ENCODE peak calls at places on chromosome 16, in eight cellular contexts. X, J, M, S, D, U, T and R are unnamed samples. For H3K9me3, the result is how much of the 10 kb centered on the place peaks cover.

GRCh38 chr16:22641030-22641671 is 130.5 kb downstream of the NPIPB5 start:
- DNase-seq in U (peak), S (no peak), X (no peak), D (no peak), T (no peak), J (peak), M (no peak), R (no peak)

GRCh38 chr16:20620770-20621169 is 44.6 kb upstream of the ACSM2B start:
- DNase-seq in D (no peak), U (no peak), X (no peak), S (no peak), J (no peak), T (no peak), M (no peak), R (no peak)

GRCh38 chr16:66107661-66108060 is 258.8 kb upstream of the CDH5 start:
- DNase-seq in D (no peak), X (no peak), U (no peak), T (no peak), J (no peak), S (no peak), M (no peak), R (no peak)

GRCh38 chr16:65875362-65876199 is 490.9 kb upstream of the CDH5 start:
- DNase-seq in J (no peak), M (no peak), T (no peak), S (no peak), U (no peak), D (no peak), X (no peak), R (no peak)

GRCh38 chr16:57533618-57534336 is 2.6 kb downstream of the CCDC102A start:
- DNase-seq in J (no peak), D (peak), M (peak), U (peak), T (peak), X (no peak), S (no peak), R (peak)

GRCh38 chr16:27174798-27175197 is 28.5 kb upstream of the KDM8 start:
- DNase-seq in D (no peak), J (no peak), T (no peak), X (no peak), U (no peak), S (no peak), M (no peak), R (no peak)

GRCh38 chr16:70430667-70431536 is 8.0 kb downstream of the ST3GAL2 start:
- DNase-seq in S (no peak), J (peak), X (no peak), U (no peak), D (peak), M (no peak), T (peak), R (peak)

GRCh38 chr16:89661215-89661614 is 3.6 kb downstream of the SPATA33 start:
- DNase-seq in D (no peak), S (no peak), J (no peak), X (no peak), T (no peak), U (no peak), M (no peak), R (no peak)

GRCh38 chr16:2365397-2365796 is 24.9 kb upstream of the ABCA3 start:
- DNase-seq in T (no peak), X (no peak), M (no peak), J (no peak), S (no peak), U (no peak), D (no peak), R (no peak)

GRCh38 chr16:72905581-72905980 is 142.3 kb downstream of the ZFHX3 start:
- DNase-seq in D (no peak), S (no peak), M (no peak), U (no peak), X (no peak), T (no peak), J (no peak), R (no peak)

GRCh38 chr16:70561623-70562022 is 38.0 kb downstream of the SF3B3 start:
- DNase-seq in U (no peak), J (no peak), X (no peak), D (no peak), S (no peak), T (peak), M (peak), R (no peak)

GRCh38 chr16:50478021-50478772 is 70.0 kb upstream of the NKD1 start:
- DNase-seq in X (no peak), T (no peak), M (no peak), J (no peak), D (no peak), S (no peak), U (no peak), R (no peak)

GRCh38 chr16:27355610-27356009 is 41.8 kb downstream of the IL4R start:
- DNase-seq in U (no peak), X (peak), J (peak), D (peak), T (peak), S (peak), M (peak), R (peak)

GRCh38 chr16:51994597-51994996 is 552.3 kb downstream of the TOX3 start:
- DNase-seq in J (no peak), X (no peak), U (peak), M (peak), S (peak), D (no peak), T (peak), R (no peak)

GRCh38 chr16:69150146-69150865 is 17.9 kb downstream of the UTP4 start:
- DNase-seq in U (peak), J (peak), T (no peak), M (peak), X (no peak), S (no peak), D (no peak), R (peak)

GRCh38 chr16:80085606-80086005 is 455.2 kb upstream of the DYNLRB2 start:
- DNase-seq in D (no peak), M (no peak), U (no peak), X (no peak), T (no peak), S (no peak), J (no peak), R (no peak)

GRCh38 chr16:24018485-24018884 is 182.7 kb downstream of the PRKCB start:
- DNase-seq in D (no peak), U (no peak), T (no peak), J (no peak), X (no peak), M (no peak), S (no peak), R (no peak)

GRCh38 chr16:27721548-27722265 is 171.8 kb downstream of the KATNIP start:
- DNase-seq in M (peak), S (no peak), T (no peak), X (peak), D (no peak), U (no peak), J (no peak), R (peak)

GRCh38 chr16:69014811-69015210 is 90.6 kb upstream of the HAS3 start:
- DNase-seq in T (no peak), U (no peak), M (no peak), X (no peak), S (no peak), D (no peak), J (no peak), R (no peak)

GRCh38 chr16:66383551-66383950 is 17.1 kb downstream of the CDH5 start:
- DNase-seq in U (no peak), X (no peak), M (no peak), S (no peak), D (peak), T (no peak), J (no peak), R (no peak)

GRCh38 chr16:687499-687898 is 2.7 kb downstream of the WDR24 start:
- DNase-seq in M (no peak), X (no peak), D (no peak), T (no peak), S (no peak), J (no peak), U (no peak), R (no peak)

GRCh38 chr16:67150058-67150832 is 553 bp downstream of the B3GNT9 start:
- DNase-seq in M (peak), J (no peak), U (peak), D (peak), S (no peak), X (peak), T (peak), R (peak)

GRCh38 chr16:69106491-69107291 is 1.2 kb downstream of the HAS3 start:
- DNase-seq in X (no peak), T (no peak), D (peak), M (no peak), S (peak), J (no peak), U (peak), R (no peak)

GRCh38 chr16:15054357-15055140 is 1.3 kb downstream of the NTAN1 start:
- DNase-seq in U (no peak), D (no peak), T (no peak), X (no peak), J (no peak), S (no peak), M (no peak), R (no peak)

GRCh38 chr16:89350701-89351380 is 133.3 kb downstream of the ZNF778 start:
- DNase-seq in U (no peak), X (no peak), D (no peak), M (no peak), T (peak), S (no peak), J (no peak), R (no peak)

GRCh38 chr16:11386791-11387546 is 41.7 kb downstream of the RMI2 start:
- DNase-seq in T (no peak), S (no peak), U (peak), M (no peak), J (peak), X (no peak), D (peak), R (peak)

GRCh38 chr16:69187891-69188451 is 1.0 kb downstream of the SNTB2 start:
- DNase-seq in M (peak), D (peak), J (peak), U (peak), S (no peak), X (peak), T (peak), R (peak)

GRCh38 chr16:57752581-57753447 is 17.2 kb downstream of the KATNB1 start:
- DNase-seq in T (peak), D (no peak), J (no peak), X (peak), S (peak), M (no peak), U (no peak), R (no peak)

GRCh38 chr16:48720266-48720665 is 110.3 kb upstream of the N4BP1 start:
- DNase-seq in M (no peak), S (no peak), U (peak), X (no peak), J (no peak), T (no peak), D (no peak), R (no peak)

GRCh38 chr16:19810817-19811731 is 73.6 kb downstream of the GPRC5B start:
- DNase-seq in X (no peak), T (no peak), S (no peak), U (no peak), J (no peak), M (no peak), D (no peak), R (no peak)

GRCh38 chr16:67541391-67542263 is 13.0 kb downstream of the RIPOR1 start:
- DNase-seq in S (no peak), T (no peak), D (no peak), M (peak), U (no peak), J (no peak), X (peak), R (no peak)

GRCh38 chr16:85390511-85391174 is 222.5 kb upstream of the GSE1 start:
- DNase-seq in D (peak), S (peak), J (no peak), X (peak), M (peak), T (peak), U (no peak), R (peak)

GRCh38 chr16:369866-370436 is 387 bp downstream of the MRPL28 start:
- DNase-seq in M (no peak), U (peak), D (peak), X (no peak), J (no peak), S (peak), T (no peak), R (no peak)

GRCh38 chr16:72434159-72434558 is 262.2 kb upstream of the PMFBP1 start:
- DNase-seq in T (no peak), D (no peak), J (peak), U (no peak), X (no peak), M (no peak), S (no peak), R (no peak)

DNA sequence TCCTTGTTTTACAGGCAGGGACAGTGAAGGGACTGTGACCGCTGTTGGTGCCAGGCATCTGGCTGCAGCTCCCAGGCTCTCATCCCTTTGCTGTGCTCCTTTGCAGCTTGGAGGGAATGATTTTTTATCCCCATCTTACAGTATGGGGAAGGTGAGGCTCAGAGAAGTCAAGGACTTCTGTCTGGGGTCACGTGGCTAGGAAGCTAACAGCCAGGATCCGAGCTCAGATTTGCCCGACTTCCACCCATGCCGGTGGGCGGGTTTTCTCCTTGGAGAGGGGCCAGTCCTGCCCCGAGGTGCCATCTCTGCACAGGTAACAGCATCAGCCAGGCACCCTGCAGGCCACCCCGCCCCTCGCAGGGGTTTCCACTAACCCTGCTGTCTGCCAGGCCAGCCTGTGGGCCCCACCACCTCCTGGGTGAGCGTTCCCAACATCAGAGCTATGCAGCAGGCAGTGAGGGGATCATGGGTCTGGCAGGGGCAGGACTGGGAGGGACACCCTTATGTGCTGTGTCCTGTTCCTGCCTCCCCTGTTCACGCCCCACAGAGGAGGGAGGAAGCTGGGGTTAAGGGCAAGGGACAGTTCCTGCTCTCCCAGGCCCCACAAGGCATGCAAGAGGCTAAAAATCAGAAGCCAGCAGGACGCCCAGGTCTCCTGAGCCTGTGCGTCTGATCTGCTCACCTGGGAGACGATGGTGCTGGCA is 25.4 kb downstream of the JPH3 start:
- DNase-seq in U (no peak), M (no peak), D (no peak), X (no peak), S (no peak), T (no peak), J (no peak), R (no peak)
- H3K9me3 ChIP-seq in U (under half), M (under half), D (under half), X (under half), S (under half), T (under half), J (under half), R (under half)

DNA sequence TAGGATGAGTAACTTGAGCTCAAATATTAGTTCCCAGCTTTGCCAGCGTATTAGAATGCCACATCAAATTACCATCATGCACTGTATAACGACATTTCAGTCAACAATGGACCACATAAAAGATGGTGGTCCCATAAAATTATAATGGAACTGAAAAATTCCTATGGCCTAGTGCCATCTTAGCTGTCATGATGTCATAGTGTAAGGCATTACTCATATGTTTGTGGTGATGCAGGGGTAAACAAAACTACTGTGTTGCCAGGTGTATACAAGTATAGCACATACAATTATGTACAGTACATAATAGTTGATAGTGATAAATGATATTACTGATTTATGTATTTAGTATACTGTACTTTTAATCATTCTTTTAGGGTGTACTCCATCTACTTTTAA is 54.4 kb upstream of the NETO2 start:
- DNase-seq in M (no peak), J (no peak), D (no peak), U (no peak), T (no peak), X (no peak), S (no peak), R (no peak)
- H3K9me3 ChIP-seq in M (under half), J (under half), D (under half), U (under half), T (under half), X (under half), S (under half), R (under half)

GRCh38 chr16:35574011-35574410 is 2114.6 kb downstream of the TP53TG3F start:
- DNase-seq in S (no peak), T (no peak), U (no peak), M (no peak), J (no peak), X (no peak), D (no peak), R (no peak)
- H3K9me3 ChIP-seq in S (half or more), T (under half), U (under half), M (under half), J (under half), X (under half), D (half or more), R (under half)

GRCh38 chr16:46482895-46483294 is 138.3 kb downstream of the SHCBP1 start:
- DNase-seq in X (no peak), S (no peak), J (no peak), U (no peak), M (no peak), T (no peak), D (no peak), R (no peak)
- H3K9me3 ChIP-seq in X (under half), S (under half), J (under half), U (under half), M (under half), T (under half), D (under half), R (under half)

GRCh38 chr16:3388325-3388724 is 12.5 kb downstream of the ZSCAN32 start:
- DNase-seq in T (no peak), X (no peak), M (no peak), S (no peak), J (no peak), U (no peak), D (no peak), R (no peak)

GRCh38 chr16:3377917-3378316 is 22.2 kb downstream of the OR2C1 start:
- DNase-seq in S (no peak), X (no peak), U (no peak), M (no peak), D (no peak), J (no peak), T (no peak), R (no peak)

DNA sequence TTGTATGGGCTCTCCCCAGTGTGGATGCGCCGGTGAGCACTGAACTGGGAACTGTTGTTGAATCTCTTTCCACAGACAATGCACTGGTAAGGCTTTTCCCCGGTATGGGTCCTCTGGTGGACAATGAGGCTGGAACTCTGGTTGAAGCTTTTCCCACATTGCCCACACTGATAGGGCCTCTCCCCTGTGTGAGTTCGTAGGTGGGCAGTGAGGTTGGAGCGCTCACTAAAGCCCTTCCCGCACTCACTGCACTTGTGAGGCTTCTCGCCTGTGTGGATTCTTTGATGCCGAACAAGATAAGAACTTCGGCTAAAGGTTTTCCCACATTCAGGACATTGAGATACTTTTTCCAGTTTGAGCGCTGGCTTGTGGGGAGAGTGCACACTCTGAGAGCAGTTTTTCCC is 17.8 kb downstream of the ZSCAN32 start:
- DNase-seq in U (no peak), D (no peak), X (no peak), J (no peak), S (no peak), T (no peak), M (no peak), R (no peak)
- H3K9me3 ChIP-seq in U (under half), D (under half), X (under half), J (under half), S (half or more), T (half or more), M (under half), R (under half)

DNA sequence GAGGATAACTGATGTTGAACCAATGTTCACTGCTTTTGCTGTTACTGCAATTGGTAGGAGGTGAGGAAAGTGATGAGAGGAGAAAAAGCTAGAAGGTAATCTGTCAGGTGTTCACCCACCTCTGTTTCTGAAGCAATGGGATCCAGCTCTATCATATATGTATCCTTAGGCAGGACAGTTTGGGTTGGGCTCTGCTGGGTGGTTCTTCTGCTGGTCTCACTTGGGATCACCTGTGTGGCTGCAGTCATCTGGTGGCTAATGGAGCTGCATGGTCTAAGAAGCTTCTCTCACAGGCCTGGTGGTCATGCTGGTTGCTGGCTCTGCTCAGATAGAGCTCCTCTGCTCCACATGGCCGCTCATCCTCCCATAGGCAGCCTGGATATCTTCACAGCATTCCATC is 40.2 kb upstream of the ZCCHC14 start:
- DNase-seq in J (no peak), X (no peak), S (no peak), D (no peak), M (no peak), T (no peak), U (no peak), R (no peak)
- H3K9me3 ChIP-seq in J (under half), X (under half), S (under half), D (half or more), M (under half), T (under half), U (under half), R (under half)

DNA sequence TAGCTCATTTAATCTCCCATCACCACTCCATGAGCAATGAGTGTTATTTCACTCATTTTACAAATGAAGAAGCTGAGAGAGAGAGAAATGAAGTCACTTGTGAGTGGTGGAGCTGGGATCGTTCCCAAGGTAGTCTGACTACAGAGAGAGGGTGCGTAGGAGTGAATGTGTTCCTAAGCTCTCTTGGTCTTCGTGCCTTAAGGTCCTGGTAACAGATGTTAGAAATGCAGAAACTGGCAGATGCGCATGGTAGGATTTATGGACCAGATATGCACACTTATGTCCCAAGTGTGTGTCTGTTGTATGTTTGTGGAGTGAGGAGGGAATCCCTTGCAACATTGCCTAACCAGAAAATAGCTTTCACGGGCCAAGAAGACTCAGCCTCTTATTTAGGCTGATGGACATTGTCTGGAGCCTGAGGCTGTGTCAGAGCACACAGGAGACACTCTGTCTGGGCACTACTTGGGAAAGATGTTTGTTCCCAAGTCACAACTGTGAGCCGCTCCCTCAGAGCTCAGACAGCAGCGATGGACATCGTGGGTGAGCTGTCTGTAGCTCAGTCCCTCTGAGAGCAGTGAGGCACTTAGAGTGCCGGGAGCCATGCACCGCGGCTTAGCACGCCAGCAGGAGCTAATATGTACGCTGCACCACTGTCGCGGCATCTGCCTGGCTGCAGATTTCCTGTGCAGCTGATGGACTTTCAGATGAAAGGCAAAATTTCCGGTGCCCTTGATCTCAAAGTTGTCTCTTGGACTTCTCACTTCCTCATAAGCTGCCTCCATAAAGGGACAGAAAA is 93.0 kb upstream of the ZNF469 start:
- DNase-seq in S (no peak), D (peak), J (no peak), U (no peak), X (peak), M (no peak), T (no peak), R (no peak)
- H3K9me3 ChIP-seq in S (under half), D (under half), J (under half), U (under half), X (under half), M (under half), T (under half), R (under half)